ENCODE peak calls at places on chromosome 19, in ten cellular contexts. One of them, this sample, is unnamed.

GRCh38 chr19:49437231-49437630 is 4.1 kb downstream of the SLC17A7 start:
- DNase-seq in transverse colon: no peak
- DNase-seq in sigmoid colon: no peak
- DNase-seq in body of pancreas: no peak
- DNase-seq in cardiac muscle cell: no peak
- DNase-seq in OCI-LY7: no peak
- DNase-seq in CD8-positive, alpha-beta memory T cell: no peak
- DNase-seq in Caco-2: no peak
- DNase-seq in endodermal cell: no peak
- DNase-seq in SK-N-SH: peak; percentile 69
- DNase-seq in this sample: no peak

GRCh38 chr19:413756-414420 is 4.9 kb upstream of the C2CD4C start:
- DNase-seq in sigmoid colon: no peak
- DNase-seq in Caco-2: no peak
- DNase-seq in OCI-LY7: no peak
- DNase-seq in cardiac muscle cell: no peak
- DNase-seq in transverse colon: no peak
- DNase-seq in SK-N-SH: no peak
- DNase-seq in endodermal cell: no peak
- DNase-seq in CD8-positive, alpha-beta memory T cell: no peak
- DNase-seq in body of pancreas: no peak
- DNase-seq in this sample: no peak

GRCh38 chr19:27906081-27906480 is 1306.9 kb downstream of the UQCRFS1 start:
- DNase-seq in CD8-positive, alpha-beta memory T cell: no peak
- DNase-seq in OCI-LY7: no peak
- DNase-seq in SK-N-SH: no peak
- DNase-seq in Caco-2: no peak
- DNase-seq in cardiac muscle cell: no peak
- DNase-seq in sigmoid colon: no peak
- DNase-seq in transverse colon: no peak
- DNase-seq in endodermal cell: no peak
- DNase-seq in body of pancreas: no peak
- DNase-seq in this sample: no peak

GRCh38 chr19:48629599-48630288 is 7.4 kb downstream of the DBP start:
- DNase-seq in sigmoid colon: peak; percentile 87
- DNase-seq in body of pancreas: no peak
- DNase-seq in cardiac muscle cell: peak; percentile 85
- DNase-seq in Caco-2: peak; percentile 62
- DNase-seq in transverse colon: peak; percentile 91
- DNase-seq in endodermal cell: peak; percentile 99
- DNase-seq in CD8-positive, alpha-beta memory T cell: no peak
- DNase-seq in SK-N-SH: peak; percentile 71
- DNase-seq in OCI-LY7: no peak
- DNase-seq in this sample: peak; percentile 92

GRCh38 chr19:3190921-3191805 is 5.4 kb downstream of the NCLN start:
- DNase-seq in CD8-positive, alpha-beta memory T cell: no peak
- DNase-seq in endodermal cell: no peak
- DNase-seq in SK-N-SH: no peak
- DNase-seq in cardiac muscle cell: no peak
- DNase-seq in sigmoid colon: no peak
- DNase-seq in Caco-2: no peak
- DNase-seq in transverse colon: no peak
- DNase-seq in OCI-LY7: no peak
- DNase-seq in body of pancreas: no peak
- DNase-seq in this sample: no peak

GRCh38 chr19:1026189-1027019 is at the start of gene CNN2:
- DNase-seq in sigmoid colon: peak; percentile 93
- DNase-seq in CD8-positive, alpha-beta memory T cell: peak; percentile 69
- DNase-seq in cardiac muscle cell: peak; percentile 91
- DNase-seq in SK-N-SH: peak; percentile 87
- DNase-seq in endodermal cell: peak; percentile 95
- DNase-seq in OCI-LY7: peak; percentile 76
- DNase-seq in transverse colon: peak; percentile 87
- DNase-seq in body of pancreas: peak; percentile 86
- DNase-seq in Caco-2: peak; percentile 81
- DNase-seq in this sample: peak; percentile 87

GRCh38 chr19:46383846-46384245 is 29.5 kb downstream of the CCDC8 start:
- DNase-seq in cardiac muscle cell: no peak
- DNase-seq in SK-N-SH: no peak
- DNase-seq in transverse colon: no peak
- DNase-seq in Caco-2: peak; percentile 22
- DNase-seq in endodermal cell: peak; percentile 32
- DNase-seq in OCI-LY7: no peak
- DNase-seq in CD8-positive, alpha-beta memory T cell: no peak
- DNase-seq in body of pancreas: peak; percentile 15
- DNase-seq in sigmoid colon: peak; percentile 53
- DNase-seq in this sample: no peak

GRCh38 chr19:5152013-5152763 is 183.3 kb downstream of the KDM4B start:
- DNase-seq in sigmoid colon: no peak
- DNase-seq in transverse colon: no peak
- DNase-seq in endodermal cell: no peak
- DNase-seq in body of pancreas: no peak
- DNase-seq in Caco-2: no peak
- DNase-seq in SK-N-SH: peak; percentile 33
- DNase-seq in OCI-LY7: no peak
- DNase-seq in cardiac muscle cell: no peak
- DNase-seq in CD8-positive, alpha-beta memory T cell: no peak
- DNase-seq in this sample: no peak

GRCh38 chr19:8390617-8390981 is 439 bp downstream of the RAB11B start:
- DNase-seq in Caco-2: peak; percentile 95
- DNase-seq in body of pancreas: peak; percentile 97
- DNase-seq in SK-N-SH: peak; percentile 96
- DNase-seq in cardiac muscle cell: peak; percentile 94
- DNase-seq in CD8-positive, alpha-beta memory T cell: peak; percentile 86
- DNase-seq in sigmoid colon: peak; percentile 98
- DNase-seq in transverse colon: peak; percentile 97
- DNase-seq in OCI-LY7: peak; percentile 92
- DNase-seq in endodermal cell: peak; percentile 100
- DNase-seq in this sample: peak; percentile 98

GRCh38 chr19:50198431-50199253 is 4.8 kb upstream of the MYH14 start:
- DNase-seq in transverse colon: no peak
- DNase-seq in CD8-positive, alpha-beta memory T cell: no peak
- DNase-seq in Caco-2: no peak
- DNase-seq in endodermal cell: no peak
- DNase-seq in cardiac muscle cell: no peak
- DNase-seq in sigmoid colon: no peak
- DNase-seq in OCI-LY7: no peak
- DNase-seq in SK-N-SH: no peak
- DNase-seq in body of pancreas: no peak
- DNase-seq in this sample: no peak

GRCh38 chr19:21569497-21569870 is 64.1 kb downstream of the ZNF429 start:
- DNase-seq in sigmoid colon: no peak
- DNase-seq in SK-N-SH: no peak
- DNase-seq in OCI-LY7: no peak
- DNase-seq in Caco-2: no peak
- DNase-seq in body of pancreas: peak; percentile 49
- DNase-seq in transverse colon: peak; percentile 32
- DNase-seq in cardiac muscle cell: peak; percentile 69
- DNase-seq in endodermal cell: no peak
- DNase-seq in CD8-positive, alpha-beta memory T cell: no peak
- DNase-seq in this sample: peak; percentile 57

GRCh38 chr19:41298327-41298964 is 11.5 kb upstream of the CCDC97 start:
- DNase-seq in sigmoid colon: peak; percentile 87
- DNase-seq in Caco-2: no peak
- DNase-seq in SK-N-SH: no peak
- DNase-seq in transverse colon: peak; percentile 78
- DNase-seq in OCI-LY7: no peak
- DNase-seq in body of pancreas: peak; percentile 57
- DNase-seq in cardiac muscle cell: peak; percentile 85
- DNase-seq in CD8-positive, alpha-beta memory T cell: peak; percentile 56
- DNase-seq in endodermal cell: no peak
- DNase-seq in this sample: peak; percentile 45

GRCh38 chr19:41297628-41298326 is 12.2 kb upstream of the CCDC97 start:
- DNase-seq in body of pancreas: no peak
- DNase-seq in OCI-LY7: peak; percentile 34
- DNase-seq in cardiac muscle cell: no peak
- DNase-seq in CD8-positive, alpha-beta memory T cell: no peak
- DNase-seq in sigmoid colon: peak; percentile 63
- DNase-seq in endodermal cell: no peak
- DNase-seq in Caco-2: no peak
- DNase-seq in SK-N-SH: no peak
- DNase-seq in transverse colon: peak; percentile 71
- DNase-seq in this sample: no peak

GRCh38 chr19:41299046-41299754 is 10.8 kb upstream of the CCDC97 start:
- DNase-seq in sigmoid colon: peak; percentile 83
- DNase-seq in cardiac muscle cell: no peak
- DNase-seq in Caco-2: no peak
- DNase-seq in OCI-LY7: no peak
- DNase-seq in endodermal cell: no peak
- DNase-seq in SK-N-SH: no peak
- DNase-seq in CD8-positive, alpha-beta memory T cell: no peak
- DNase-seq in transverse colon: peak; percentile 59
- DNase-seq in body of pancreas: no peak
- DNase-seq in this sample: no peak

GRCh38 chr19:41302624-41303351 is 7.2 kb upstream of the CCDC97 start:
- DNase-seq in CD8-positive, alpha-beta memory T cell: peak; percentile 77
- DNase-seq in OCI-LY7: no peak
- DNase-seq in sigmoid colon: peak; percentile 67
- DNase-seq in body of pancreas: no peak
- DNase-seq in endodermal cell: no peak
- DNase-seq in cardiac muscle cell: no peak
- DNase-seq in Caco-2: no peak
- DNase-seq in transverse colon: peak; percentile 66
- DNase-seq in SK-N-SH: no peak
- DNase-seq in this sample: no peak

DNA sequence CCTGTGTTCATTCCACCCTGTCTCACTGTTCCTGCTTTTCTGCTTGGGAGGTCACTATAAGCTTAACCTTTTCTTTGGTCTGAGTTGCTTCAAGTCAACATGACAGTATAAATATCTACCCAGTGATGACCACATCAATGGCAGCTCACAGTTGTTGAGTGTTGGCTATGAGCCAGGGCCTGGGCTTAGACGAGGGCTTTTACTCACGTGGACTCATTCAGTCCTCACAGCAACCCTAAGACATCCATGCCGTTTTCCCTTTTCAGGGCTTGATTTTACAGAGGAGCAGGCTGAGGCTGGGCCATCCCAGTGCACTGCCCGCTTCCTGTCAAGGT is 10.2 kb upstream of the CCDC97 start:
- DNase-seq in body of pancreas: no peak
- DNase-seq in CD8-positive, alpha-beta memory T cell: peak; percentile 60
- DNase-seq in SK-N-SH: no peak
- DNase-seq in sigmoid colon: peak; percentile 87
- DNase-seq in endodermal cell: no peak
- DNase-seq in cardiac muscle cell: peak; percentile 78
- DNase-seq in Caco-2: no peak
- DNase-seq in OCI-LY7: no peak
- DNase-seq in transverse colon: peak; percentile 66
- DNase-seq in this sample: no peak
- H3K4me1 ChIP-seq in body of pancreas: peaks cover 20% of the 10 kb centered on the region
- H3K4me1 ChIP-seq in CD8-positive, alpha-beta memory T cell: peaks cover 90% of the 10 kb centered on the region
- H3K4me1 ChIP-seq in SK-N-SH: no peaks in the 10 kb centered on the region
- H3K4me1 ChIP-seq in sigmoid colon: no peaks in the 10 kb centered on the region
- H3K4me1 ChIP-seq in endodermal cell: peaks cover 7% of the 10 kb centered on the region
- H3K4me1 ChIP-seq in cardiac muscle cell: peaks cover 57% of the 10 kb centered on the region
- H3K4me1 ChIP-seq in Caco-2: peaks cover 9% of the 10 kb centered on the region
- H3K4me1 ChIP-seq in OCI-LY7: peaks cover 16% of the 10 kb centered on the region
- H3K4me1 ChIP-seq in transverse colon: peaks cover 38% of the 10 kb centered on the region
- H3K4me1 ChIP-seq in this sample: no peaks in the 10 kb centered on the region

GRCh38 chr19:13102666-13103584 is at the start of gene LYL1:
- DNase-seq in cardiac muscle cell: peak; percentile 84
- DNase-seq in OCI-LY7: peak; percentile 88
- DNase-seq in body of pancreas: peak; percentile 56
- DNase-seq in SK-N-SH: peak; percentile 97
- DNase-seq in sigmoid colon: peak; percentile 83
- DNase-seq in CD8-positive, alpha-beta memory T cell: no peak
- DNase-seq in endodermal cell: peak; percentile 90
- DNase-seq in Caco-2: peak; percentile 74
- DNase-seq in transverse colon: peak; percentile 76
- DNase-seq in this sample: peak; percentile 75
- H3K4me3 ChIP-seq in cardiac muscle cell: peak within 1 kb of the TSS; percentile 8
- H3K4me3 ChIP-seq in OCI-LY7: peak within 1 kb of the TSS; percentile 83
- H3K4me3 ChIP-seq in body of pancreas: no peak within 1 kb of the TSS
- H3K4me3 ChIP-seq in SK-N-SH: peak within 1 kb of the TSS; percentile 51
- H3K4me3 ChIP-seq in sigmoid colon: peak within 1 kb of the TSS; percentile 18
- H3K4me3 ChIP-seq in CD8-positive, alpha-beta memory T cell: peak within 1 kb of the TSS; percentile 70
- H3K4me3 ChIP-seq in endodermal cell: peak within 1 kb of the TSS; percentile 60
- H3K4me3 ChIP-seq in Caco-2: peak within 1 kb of the TSS; percentile 28
- H3K4me3 ChIP-seq in transverse colon: peak within 1 kb of the TSS; percentile 18
- H3K4me3 ChIP-seq in this sample: peak within 1 kb of the TSS; percentile 52

DNA sequence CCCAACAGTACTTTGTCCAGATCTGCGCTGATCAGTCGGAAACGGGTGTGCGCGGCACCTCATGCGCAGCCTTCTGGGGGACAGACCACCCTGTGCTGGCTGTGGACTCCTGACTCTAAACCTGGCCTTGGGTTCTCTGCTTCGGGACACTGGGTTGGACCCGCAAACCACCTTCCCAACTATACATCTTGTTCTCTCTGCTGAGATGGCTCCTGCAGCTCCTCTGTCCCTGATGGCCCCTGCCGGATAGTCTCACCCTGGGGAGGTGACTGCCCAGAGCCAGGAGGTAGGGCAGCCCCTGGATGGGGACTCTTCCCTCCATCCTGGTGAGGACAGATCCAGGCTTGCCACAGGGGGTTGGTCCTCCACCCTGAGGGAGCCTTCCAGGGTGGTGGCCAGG is 23.3 kb downstream of the RFX1 start:
- DNase-seq in sigmoid colon: no peak
- DNase-seq in SK-N-SH: no peak
- DNase-seq in transverse colon: no peak
- DNase-seq in Caco-2: no peak
- DNase-seq in cardiac muscle cell: no peak
- DNase-seq in body of pancreas: no peak
- DNase-seq in endodermal cell: no peak
- DNase-seq in OCI-LY7: no peak
- DNase-seq in CD8-positive, alpha-beta memory T cell: no peak
- DNase-seq in this sample: no peak
- H3K4me1 ChIP-seq in sigmoid colon: no peaks in the 10 kb centered on the region
- H3K4me1 ChIP-seq in SK-N-SH: peaks cover 16% of the 10 kb centered on the region
- H3K4me1 ChIP-seq in transverse colon: peaks cover 22% of the 10 kb centered on the region
- H3K4me1 ChIP-seq in Caco-2: peaks cover 11% of the 10 kb centered on the region
- H3K4me1 ChIP-seq in cardiac muscle cell: peaks cover 20% of the 10 kb centered on the region
- H3K4me1 ChIP-seq in body of pancreas: peaks cover 18% of the 10 kb centered on the region
- H3K4me1 ChIP-seq in endodermal cell: no peaks in the 10 kb centered on the region
- H3K4me1 ChIP-seq in OCI-LY7: peaks cover 84% of the 10 kb centered on the region
- H3K4me1 ChIP-seq in CD8-positive, alpha-beta memory T cell: peaks cover 67% of the 10 kb centered on the region
- H3K4me1 ChIP-seq in this sample: peaks cover 7% of the 10 kb centered on the region

DNA sequence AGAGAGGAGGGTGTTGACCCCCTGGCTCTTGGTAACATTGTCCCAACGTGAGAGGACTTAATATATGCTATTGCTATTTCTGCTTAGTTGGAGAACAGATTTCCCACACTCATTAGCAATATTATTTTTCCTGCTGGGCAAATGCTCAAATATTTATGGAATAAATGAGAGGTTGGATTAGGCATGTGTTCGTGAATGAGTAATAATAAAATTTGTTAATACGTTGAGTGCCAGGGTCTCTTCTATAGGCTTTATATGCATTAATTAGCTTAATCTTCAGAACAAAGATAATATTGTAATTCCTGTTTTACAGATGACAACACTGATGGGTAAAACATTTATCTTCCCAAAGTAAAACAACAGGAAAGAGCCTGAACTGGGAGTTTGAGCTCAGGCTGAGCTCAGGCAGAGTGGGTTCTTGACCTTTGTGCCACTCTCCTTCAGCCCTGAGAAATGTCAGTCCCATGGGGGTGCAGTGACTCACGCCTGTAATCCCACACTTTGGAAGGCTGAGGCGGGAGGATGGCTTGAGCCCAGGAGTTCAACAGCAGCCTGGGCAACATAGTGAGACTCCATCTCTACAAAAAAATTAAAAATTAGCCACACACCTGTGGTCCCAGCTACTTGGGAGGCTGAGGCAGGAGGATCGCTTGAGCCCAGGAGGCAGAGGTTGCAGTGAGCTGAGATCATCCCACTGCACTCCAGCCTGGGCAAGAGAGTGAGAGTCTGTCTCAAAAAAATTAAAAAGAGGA is 1.2 kb downstream of the ZNF233 start:
- DNase-seq in endodermal cell: no peak
- DNase-seq in transverse colon: no peak
- DNase-seq in sigmoid colon: no peak
- DNase-seq in Caco-2: no peak
- DNase-seq in cardiac muscle cell: peak; percentile 5
- DNase-seq in OCI-LY7: no peak
- DNase-seq in CD8-positive, alpha-beta memory T cell: no peak
- DNase-seq in SK-N-SH: no peak
- DNase-seq in body of pancreas: no peak
- DNase-seq in this sample: no peak
- H3K4me3 ChIP-seq in endodermal cell: peak overlapping the region; percentile 85
- H3K4me3 ChIP-seq in transverse colon: no peak overlapping the region
- H3K4me3 ChIP-seq in sigmoid colon: no peak overlapping the region
- H3K4me3 ChIP-seq in Caco-2: peak overlapping the region; percentile 71
- H3K4me3 ChIP-seq in cardiac muscle cell: peak overlapping the region; percentile 45
- H3K4me3 ChIP-seq in OCI-LY7: no peak overlapping the region
- H3K4me3 ChIP-seq in CD8-positive, alpha-beta memory T cell: no peak overlapping the region
- H3K4me3 ChIP-seq in SK-N-SH: peak overlapping the region; percentile 56
- H3K4me3 ChIP-seq in body of pancreas: no peak overlapping the region
- H3K4me3 ChIP-seq in this sample: no peak overlapping the region